ENCODE peak calls at places on chromosomes 6 and 20, in eight cellular contexts. Q is AG08395; H is stimulated activated naive CD8-positive, alpha-beta T cell treated with anti-CD3 and anti-CD28 coated beads, Interleukin-15, Interleukin-2, amounts not matched to agents 100 U/mL and 50 U/mL, for 24 hours; K is BJ; O is GM12891; E is nucleus accumbens; T is stimulated activated CD8-positive, alpha-beta memory T cell treated with anti-CD3 and anti-CD28 coated beads, Interleukin-2, amount 100 ng/mL, for 1 hour; S is stimulated activated CD4-positive, alpha-beta T cell treated with anti-CD3 and anti-CD28 coated beads, TNF-alpha, amount 100 ng/mL, for 4 hours. X is an unnamed sample.

GRCh38 chr20:62356143-62356947 is 10.8 kb downstream of the LAMA5 start:
- DNase-seq in Q (no peak), H (no peak), K (no peak), O (no peak), E (no peak), T (no peak), S (no peak), X (no peak)

GRCh38 chr20:48003021-48003420 is 217.7 kb upstream of the SULF2 start:
- DNase-seq in Q (no peak), H (no peak), K (no peak), O (no peak), E (no peak), T (no peak), S (no peak), X (no peak)

GRCh38 chr6:43517503-43518357 is 841 bp downstream of the POLR1C start:
- DNase-seq in Q (no peak), H (no peak), K (no peak), O (no peak), E (no peak), T (no peak), S (no peak), X (no peak)

GRCh38 chr20:25292176-25292891 is 44.4 kb downstream of the PYGB start:
- DNase-seq in Q (no peak), H (no peak), K (no peak), O (no peak), E (no peak), T (no peak), S (no peak), X (no peak)

GRCh38 chr6:87012743-87013142 is 75.4 kb downstream of the HTR1E start:
- DNase-seq in Q (no peak), H (no peak), K (no peak), O (no peak), E (no peak), T (no peak), S (no peak), X (no peak)

GRCh38 chr6:93176070-93176469 is 243.3 kb downstream of the EPHA7 start:
- DNase-seq in Q (no peak), H (no peak), K (no peak), O (no peak), E (no peak), T (no peak), S (no peak), X (no peak)

GRCh38 chr6:56642366-56643261 is at the start of gene DST:
- DNase-seq in Q (peak), H (no peak), K (peak), O (no peak), E (no peak), T (no peak), S (no peak), X (no peak)

GRCh38 chr6:146515212-146515611 is 28.4 kb upstream of the RAB32 start:
- DNase-seq in Q (no peak), H (no peak), K (no peak), O (no peak), E (no peak), T (no peak), S (no peak), X (no peak)